ENCODE peak calls at places on chromosomes 5 and 9, in nine cellular contexts. B is ELF-1; A is stimulated activated CD4-positive, alpha-beta T cell treated with anti-CD3 and anti-CD28 coated beads, TNF-alpha, amount 100 ng/mL, for 1 hour; W is NCI-H446; T is germinal center; G is activated T-helper 9 cell treated with anti-CD3 and anti-CD28 coated beads, Interleukin-2, amount 50 U/mL, for 16 hours; P is activated T-cell treated with anti-CD3 and anti-CD28 coated beads, Interleukin-2, amount 50 U/mL, for 1 hour; K is AG04450; N is AG08396. V is an unnamed sample.

GRCh38 chr9:113446323-113446740 is 17.2 kb upstream of the RGS3 start:
- DNase-seq in N (peak), T (peak), K (no peak), B (peak), W (no peak), G (no peak), A (no peak), P (no peak), V (no peak)

GRCh38 chr9:79902937-79903600 is 331.3 kb downstream of the TLE4 start:
- DNase-seq in K (no peak), P (no peak), G (no peak), N (no peak), A (no peak), W (no peak), B (no peak), T (no peak), V (no peak)

GRCh38 chr9:33416996-33417395 is 14.6 kb upstream of the AQP7 start:
- DNase-seq in W (no peak), P (peak), G (peak), K (no peak), A (no peak), N (no peak), T (no peak), B (no peak), V (no peak)

GRCh38 chr9:129009584-129010141 is 18.5 kb downstream of the SH3GLB2 start:
- DNase-seq in K (no peak), B (no peak), N (no peak), G (no peak), T (no peak), A (no peak), P (no peak), W (no peak), V (no peak)

GRCh38 chr9:78781681-78782080 is 484.8 kb downstream of the PSAT1 start:
- DNase-seq in N (no peak), B (no peak), A (no peak), T (no peak), W (no peak), G (no peak), P (no peak), K (no peak), V (no peak)

GRCh38 chr5:169412858-169413257 is 111.9 kb upstream of the SLIT3 start:
- DNase-seq in T (no peak), W (no peak), A (no peak), N (no peak), G (no peak), B (no peak), K (no peak), P (no peak), V (no peak)

GRCh38 chr9:87883274-87883673 is 597 bp downstream of the SPATA31E1 start:
- DNase-seq in T (no peak), B (no peak), N (no peak), A (no peak), K (no peak), W (no peak), P (no peak), G (no peak), V (no peak)

GRCh38 chr5:126488362-126489065 is 65.3 kb downstream of the GRAMD2B start:
- DNase-seq in B (no peak), A (no peak), G (no peak), T (no peak), P (no peak), W (no peak), N (no peak), K (no peak), V (no peak)

GRCh38 chr5:77145666-77146065 is 58.6 kb upstream of the ZBED3 start:
- DNase-seq in K (no peak), B (no peak), A (no peak), N (peak), W (no peak), T (no peak), P (no peak), G (no peak), V (no peak)

GRCh38 chr9:79395691-79396558 is 175.8 kb upstream of the TLE4 start:
- DNase-seq in N (no peak), A (no peak), P (no peak), B (peak), W (no peak), T (no peak), K (no peak), G (no peak), V (no peak)

GRCh38 chr5:52786937-52787599 is 648 bp upstream of the ITGA1 start:
- DNase-seq in N (no peak), W (no peak), K (no peak), G (no peak), B (peak), T (no peak), A (no peak), P (peak), V (no peak)

GRCh38 chr5:146962801-146963355 is 84.3 kb upstream of the PPP2R2B start:
- DNase-seq in B (no peak), T (no peak), W (no peak), N (peak), G (no peak), A (no peak), P (no peak), K (no peak), V (peak)

GRCh38 chr5:116532762-116533525 is 41.7 kb downstream of the SEMA6A start:
- DNase-seq in P (no peak), G (no peak), B (no peak), N (no peak), A (no peak), T (no peak), W (no peak), K (no peak), V (no peak)

GRCh38 chr5:41747291-41747690 is 122.9 kb downstream of the OXCT1 start:
- DNase-seq in T (no peak), B (no peak), K (no peak), P (no peak), W (no peak), A (no peak), N (no peak), G (no peak), V (no peak)

GRCh38 chr5:1879292-1880263 is 3.1 kb downstream of the IRX4 start:
- DNase-seq in A (no peak), B (peak), P (no peak), G (no peak), T (no peak), K (no peak), W (no peak), N (no peak), V (no peak)

GRCh38 chr5:180103487-180103886 is 31.9 kb upstream of the RNF130 start:
- DNase-seq in G (no peak), W (no peak), K (no peak), B (no peak), P (no peak), A (no peak), T (no peak), N (no peak), V (no peak)

GRCh38 chr5:142017832-142018427 is 5.1 kb upstream of the GNPDA1 start:
- DNase-seq in K (no peak), G (no peak), W (no peak), B (no peak), T (peak), A (no peak), P (no peak), N (no peak), V (no peak)

GRCh38 chr5:17443333-17444125 is 54.5 kb upstream of the TAF11L2 start:
- DNase-seq in N (no peak), P (no peak), W (no peak), B (peak), A (no peak), K (no peak), G (no peak), T (no peak), V (no peak)

GRCh38 chr5:73188764-73189521 is 15.9 kb downstream of the TMEM174 start:
- DNase-seq in B (peak), W (peak), G (no peak), T (no peak), K (peak), P (no peak), A (no peak), N (peak), V (peak)

GRCh38 chr5:178392998-178393397 is 160.4 kb upstream of the PHYKPL start:
- DNase-seq in T (no peak), B (no peak), W (no peak), G (no peak), K (no peak), P (no peak), N (no peak), A (no peak), V (no peak)

GRCh38 chr5:90547072-90547536 is 11.5 kb upstream of the ADGRV1 start:
- DNase-seq in B (no peak), N (no peak), W (no peak), G (no peak), K (no peak), T (no peak), A (no peak), P (no peak), V (no peak)

GRCh38 chr5:119255571-119256356 is 100.1 kb upstream of the TNFAIP8 start:
- DNase-seq in P (no peak), K (no peak), A (no peak), G (no peak), T (peak), W (no peak), N (no peak), B (peak), V (no peak)

GRCh38 chr9:136732446-136733178 is 10.1 kb downstream of the LCN10 start:
- DNase-seq in N (no peak), G (no peak), P (no peak), T (no peak), A (no peak), W (no peak), K (no peak), B (peak), V (no peak)

GRCh38 chr5:179229331-179229761 is 115.9 kb downstream of the ADAMTS2 start:
- DNase-seq in W (no peak), K (no peak), N (no peak), A (no peak), G (no peak), T (no peak), B (no peak), P (no peak), V (no peak)

GRCh38 chr5:71836547-71837112 is 117.6 kb downstream of the CARTPT start:
- DNase-seq in B (no peak), T (no peak), K (no peak), G (no peak), N (no peak), P (no peak), W (no peak), A (no peak), V (no peak)

GRCh38 chr5:133773247-133774202 is 161.2 kb upstream of the FSTL4 start:
- DNase-seq in T (no peak), W (no peak), P (no peak), K (no peak), B (no peak), A (no peak), G (no peak), N (no peak), V (no peak)

GRCh38 chr5:12270914-12271313 is 366.7 kb upstream of the CTNND2 start:
- DNase-seq in K (no peak), T (no peak), N (no peak), P (no peak), A (no peak), G (no peak), W (no peak), B (no peak), V (no peak)

GRCh38 chr9:5870691-5871090 is 20.0 kb upstream of the MLANA start:
- DNase-seq in A (no peak), G (no peak), K (no peak), P (no peak), N (no peak), T (no peak), W (no peak), B (no peak), V (no peak)

GRCh38 chr5:119031905-119032304 is 39.0 kb upstream of the DMXL1 start:
- DNase-seq in W (no peak), P (no peak), B (no peak), G (no peak), N (no peak), T (peak), A (no peak), K (no peak), V (no peak)

GRCh38 chr5:72320022-72320898 is at the start of the genes MRPS27 and PTCD2:
- DNase-seq in B (peak), P (peak), K (peak), G (peak), A (peak), T (peak), N (peak), W (peak), V (peak)

GRCh38 chr5:76617675-76618074 is 5.5 kb downstream of the F2RL2 start:
- DNase-seq in N (peak), B (no peak), G (no peak), T (no peak), K (peak), P (no peak), A (no peak), W (no peak), V (peak)

GRCh38 chr9:89845321-89845720 is 240.5 kb downstream of the GADD45G start:
- DNase-seq in G (no peak), A (no peak), B (no peak), N (no peak), T (no peak), K (no peak), P (no peak), W (no peak), V (no peak)

GRCh38 chr5:126124706-126125345 is 298.4 kb upstream of the GRAMD2B start:
- DNase-seq in P (no peak), G (no peak), K (no peak), W (no peak), T (no peak), N (peak), A (no peak), B (no peak), V (no peak)

GRCh38 chr5:66540078-66540477 is 56.1 kb upstream of the MAST4 start:
- DNase-seq in T (no peak), N (no peak), G (no peak), B (no peak), K (no peak), P (no peak), W (no peak), A (no peak), V (no peak)

GRCh38 chr9:92719028-92719647 is 45.5 kb downstream of the BICD2 start:
- DNase-seq in N (no peak), A (no peak), G (no peak), T (no peak), W (no peak), K (no peak), P (no peak), B (no peak), V (no peak)

GRCh38 chr9:14313378-14313940 is 482 bp downstream of the NFIB start:
- DNase-seq in A (no peak), P (peak), T (no peak), K (no peak), G (no peak), W (no peak), B (peak), N (peak), V (no peak)

GRCh38 chr5:180889366-180889765 is 9.6 kb upstream of the BTNL8 start:
- DNase-seq in B (no peak), G (no peak), A (no peak), P (no peak), T (no peak), K (no peak), N (no peak), W (no peak), V (no peak)

V was measured in BJ.